ENCODE peak calls at places on chromosomes 1 and 21, in seven cellular contexts. G is GM12865, W is left lung, U is tibial artery, J is body of pancreas, T is PC-3, V is foreskin fibroblast. Z is an unnamed sample.

GRCh38 chr1:55848906-55849305 is 633.7 kb upstream of the USP24 start:
- DNase-seq in G (no peak), W (no peak), U (no peak), J (no peak), T (peak; percentile 59), V (peak; percentile 64), Z (no peak)

GRCh38 chr1:52574594-52574993 is 21.7 kb upstream of the TUT4 start:
- DNase-seq in G (no peak), W (no peak), U (no peak), J (no peak), T (peak; percentile 94), V (peak; percentile 71), Z (no peak)

GRCh38 chr1:214460304-214460916 is 91.0 kb downstream of the PTPN14 start:
- DNase-seq in G (no peak), W (no peak), U (no peak), J (no peak), T (no peak), V (no peak), Z (no peak)

GRCh38 chr1:55542901-55543504 is 327.8 kb upstream of the USP24 start:
- DNase-seq in G (no peak), W (no peak), U (no peak), J (no peak), T (peak; percentile 83), V (no peak), Z (no peak)

GRCh38 chr1:198794498-198794897 is 155.7 kb downstream of the PTPRC start:
- DNase-seq in G (no peak), W (no peak), U (no peak), J (no peak), T (no peak), V (peak; percentile 65), Z (no peak)

GRCh38 chr1:20948091-20948490 is 161.0 kb upstream of the HP1BP3 start:
- DNase-seq in G (no peak), W (no peak), U (no peak), J (no peak), T (no peak), V (no peak), Z (no peak)

GRCh38 chr1:212700892-212701819 is 1.5 kb upstream of the BATF3 start:
- DNase-seq in G (peak; percentile 43), W (peak; percentile 59), U (peak; percentile 72), J (peak; percentile 52), T (peak; percentile 54), V (peak; percentile 76), Z (no peak)

GRCh38 chr1:11796036-11796828 is 9.5 kb downstream of the MTHFR start:
- DNase-seq in G (no peak), W (no peak), U (no peak), J (no peak), T (no peak), V (peak; percentile 62), Z (no peak)

GRCh38 chr21:15260604-15261003 is 195.8 kb upstream of the NRIP1 start:
- DNase-seq in G (no peak), W (no peak), U (no peak), J (no peak), T (no peak), V (no peak), Z (no peak)

GRCh38 chr1:212814989-212815388 is 23.3 kb downstream of the TATDN3 start:
- DNase-seq in G (no peak), W (no peak), U (no peak), J (peak; percentile 19), T (peak; percentile 26), V (no peak), Z (no peak)

GRCh38 chr1:50929376-50929958 is 30.6 kb downstream of the FAF1 start:
- DNase-seq in G (peak; percentile 27), W (no peak), U (no peak), J (no peak), T (peak; percentile 64), V (peak; percentile 2), Z (no peak)

GRCh38 chr1:57963545-57963944 is 539.7 kb upstream of the DAB1 start:
- DNase-seq in G (no peak), W (no peak), U (no peak), J (no peak), T (no peak), V (no peak), Z (no peak)

GRCh38 chr1:195606483-195606882 is 1001.8 kb downstream of the KCNT2 start:
- DNase-seq in G (no peak), W (no peak), U (no peak), J (no peak), T (no peak), V (no peak), Z (no peak)

GRCh38 chr1:195604287-195604686 is 1004.0 kb downstream of the KCNT2 start:
- DNase-seq in G (no peak), W (no peak), U (no peak), J (no peak), T (peak; percentile 72), V (peak; percentile 80), Z (no peak)

DNA sequence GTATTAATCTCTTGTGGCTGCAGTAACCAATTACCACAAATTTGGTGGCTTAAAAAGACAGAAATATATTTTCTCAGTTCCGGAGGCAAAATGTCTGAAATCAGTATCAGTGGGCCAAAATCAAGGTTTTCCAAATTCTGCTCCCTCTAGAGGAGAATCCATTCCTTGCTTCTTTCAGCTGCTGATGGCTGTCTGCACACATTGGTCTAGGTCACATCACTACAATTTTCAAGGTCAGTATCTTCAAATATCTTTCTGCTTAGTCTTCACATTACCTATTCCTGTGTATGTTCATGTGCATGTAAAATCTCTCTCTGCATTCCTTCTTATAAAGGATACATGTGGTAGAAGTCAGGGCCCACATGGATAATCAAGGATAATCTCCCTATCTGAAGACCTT is 999.4 kb downstream of the KCNT2 start:
- DNase-seq in G (no peak), W (no peak), U (no peak), J (no peak), T (peak; percentile 22), V (no peak), Z (no peak)
- TF ChIP-seq CTCF in G (no peak), W (no peak), U (no peak), J (no peak), T (peak; percentile 56), V (no peak), Z (no peak)

DNA sequence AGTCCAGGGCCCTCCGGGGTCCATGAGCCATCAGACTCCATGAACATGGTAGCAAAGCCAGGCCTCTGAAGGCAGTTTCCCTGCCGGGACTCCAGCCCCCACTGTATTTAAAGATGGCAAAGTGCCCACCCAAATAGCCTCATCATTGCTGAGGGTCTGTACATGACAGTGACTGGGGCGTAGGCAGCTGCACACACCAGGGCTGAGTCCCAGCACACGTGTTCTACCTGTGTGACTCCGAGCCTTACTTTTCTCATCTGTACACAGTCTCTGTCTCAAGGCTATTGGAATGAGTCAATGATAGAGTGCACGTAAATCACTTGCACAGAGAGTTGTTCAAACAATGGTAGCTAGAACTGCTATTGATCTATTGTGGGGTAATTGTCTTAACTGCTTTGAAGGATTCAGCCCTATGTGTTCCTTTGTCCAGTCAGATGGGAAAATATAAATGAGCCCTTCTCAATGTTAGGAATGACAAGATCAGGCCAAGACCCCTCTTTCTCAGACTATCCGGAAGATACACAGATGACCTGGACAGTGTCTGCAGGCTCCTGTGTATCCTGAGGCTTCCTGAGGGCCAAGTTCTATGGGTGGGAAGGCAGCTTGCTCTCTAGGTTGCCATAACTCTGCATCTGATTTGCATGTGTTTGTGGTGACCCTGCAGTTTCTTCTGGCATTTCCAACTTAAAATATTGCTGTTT is 48.9 kb downstream of the RASSF5 start:
- DNase-seq in G (peak; percentile 65), W (no peak), U (no peak), J (no peak), T (peak; percentile 42), V (no peak), Z (no peak)
- H3K4me3 ChIP-seq in G (peak overlapping the region; percentile 94), W (peak overlapping the region; percentile 80), U (peak overlapping the region; percentile 57), J (no peak overlapping the region), T (peak overlapping the region; percentile 78), V (no peak overlapping the region), Z (peak overlapping the region; percentile 81)

DNA sequence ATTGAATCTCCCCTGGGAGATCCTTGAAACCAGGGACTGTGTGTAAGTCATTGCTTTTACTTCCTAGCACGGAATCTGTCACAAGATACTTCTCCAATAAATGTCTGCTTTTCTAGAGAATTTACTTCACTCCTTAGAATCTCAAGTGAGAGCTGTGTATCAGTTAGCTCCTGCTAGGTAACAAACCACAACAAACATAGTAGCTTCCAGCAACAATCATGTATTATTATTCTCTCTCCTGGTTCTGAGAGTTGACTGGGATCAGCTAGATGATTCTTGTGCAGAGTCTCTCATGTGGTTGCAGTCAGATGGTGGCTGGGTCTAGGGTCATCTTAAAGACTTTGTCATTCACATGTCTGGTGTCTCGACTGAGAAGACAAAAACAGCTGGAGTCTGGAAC is 166.9 kb upstream of the UBE2U start:
- DNase-seq in G (no peak), W (no peak), U (no peak), J (no peak), T (no peak), V (no peak), Z (no peak)
- TF ChIP-seq CTCF in G (no peak), W (no peak), U (no peak), J (no peak), T (no peak), V (no peak), Z (no peak)

GRCh38 chr1:13618483-13618882 is 34.9 kb downstream of the PDPN start:
- DNase-seq in G (no peak), W (no peak), U (no peak), J (no peak), T (no peak), V (no peak), Z (no peak)
- H3K4me3 ChIP-seq in G (no peak overlapping the region), W (no peak overlapping the region), U (no peak overlapping the region), J (no peak overlapping the region), T (no peak overlapping the region), V (no peak overlapping the region), Z (no peak overlapping the region)

GRCh38 chr1:100034465-100034864 is 64.7 kb downstream of the SLC35A3 start:
- DNase-seq in G (peak; percentile 44), W (no peak), U (no peak), J (no peak), T (peak; percentile 43), V (no peak), Z (no peak)
- TF ChIP-seq CTCF in G (peak; percentile 38), W (no peak), U (no peak), J (peak; percentile 34), T (peak; percentile 72), V (peak; percentile 23), Z (peak; percentile 43)

DNA sequence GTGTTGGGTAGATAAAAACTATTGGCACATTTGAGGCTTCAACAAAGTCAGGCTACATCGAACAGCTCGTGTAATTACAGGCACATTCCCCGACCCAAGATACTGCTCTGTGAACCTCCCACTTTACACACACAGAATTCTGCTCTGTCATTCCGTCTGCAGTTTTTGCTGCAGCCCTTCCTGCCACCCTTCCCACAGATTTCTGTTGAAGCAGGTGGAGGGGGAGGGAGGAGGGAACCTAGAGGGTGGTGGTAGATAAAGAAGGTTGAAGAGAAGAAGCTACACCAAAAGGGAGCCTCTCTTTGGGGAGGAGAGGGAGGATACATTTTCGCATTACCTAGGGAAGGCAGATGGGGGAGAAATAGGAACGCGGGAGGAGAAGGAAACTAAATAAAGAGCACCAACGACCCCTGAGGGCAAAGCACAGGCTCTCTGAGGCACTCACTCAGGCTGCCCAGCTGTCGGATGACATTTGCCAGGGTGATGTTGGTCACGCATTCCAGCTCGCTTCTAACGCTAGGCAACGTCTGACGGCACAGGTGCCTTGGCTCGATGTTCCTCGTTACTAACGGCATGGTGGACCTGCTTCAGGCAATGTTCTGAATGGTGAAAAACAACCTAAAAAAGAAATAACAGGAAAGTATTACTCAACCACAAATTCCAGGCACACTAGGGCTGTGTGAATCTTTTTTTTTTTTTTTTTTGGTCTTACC is 36.0 kb downstream of the GPR3 start:
- DNase-seq in G (no peak), W (no peak), U (peak; percentile 38), J (peak; percentile 43), T (no peak), V (no peak), Z (no peak)
- H3K4me3 ChIP-seq in G (no peak overlapping the region), W (no peak overlapping the region), U (peak overlapping the region; percentile 51), J (no peak overlapping the region), T (no peak overlapping the region), V (no peak overlapping the region), Z (no peak overlapping the region)

Z was measured in GM12864.